ENCODE peak calls at places on chromosomes 4 and X, in ten cellular contexts. U is breast epithelium, X is SK-N-SH, D is transverse colon, F is HCT116, I is spleen, S is endothelial cell of umbilical vein, Z is suprapubic skin, C is Panc1, B is HepG2. O is an unnamed sample.

GRCh38 chr4:139440971-139441370 is 12.9 kb upstream of the RAB33B start:
- DNase-seq in B (no peak), I (no peak), X (no peak), C (no peak), Z (no peak), F (no peak), U (no peak), S (no peak), D (no peak), O (no peak)

GRCh38 chrX:53265771-53266170 is 15.6 kb downstream of the IQSEC2 start:
- DNase-seq in D (no peak), U (no peak), X (no peak), B (no peak), S (no peak), I (no peak), F (no peak), C (no peak), Z (no peak), O (no peak)

GRCh38 chrX:7263961-7264360 is 116.0 kb upstream of the PUDP start:
- DNase-seq in D (no peak), X (no peak), F (no peak), S (no peak), Z (no peak), U (no peak), C (no peak), B (no peak), I (no peak), O (no peak)

GRCh38 chr4:139314047-139314800 is 11.9 kb upstream of the NDUFC1 start:
- DNase-seq in B (no peak), D (no peak), S (no peak), I (no peak), U (no peak), F (no peak), C (no peak), X (no peak), Z (no peak), O (no peak)

GRCh38 chr4:105624530-105624929 is 72.1 kb downstream of the ARHGEF38 start:
- DNase-seq in F (no peak), Z (no peak), I (no peak), D (no peak), C (no peak), B (no peak), X (no peak), S (no peak), U (no peak), O (peak; percentile 80)

GRCh38 chr4:186294160-186294559 is 28.2 kb downstream of the F11 start:
- DNase-seq in U (no peak), C (no peak), S (no peak), I (no peak), F (no peak), D (no peak), X (no peak), Z (no peak), B (no peak), O (no peak)

GRCh38 chr4:5827108-5828004 is 65.5 kb downstream of the CRMP1 start:
- DNase-seq in X (no peak), I (peak; percentile 51), Z (no peak), F (no peak), D (no peak), B (no peak), C (no peak), U (no peak), S (peak; percentile 42), O (no peak)

GRCh38 chrX:39149761-39150160 is 348.5 kb downstream of the MID1IP1 start:
- DNase-seq in F (no peak), C (peak; percentile 12), Z (peak; percentile 72), D (peak; percentile 75), S (peak; percentile 19), I (peak; percentile 90), X (no peak), U (peak; percentile 34), B (peak; percentile 3), O (peak; percentile 80)

GRCh38 chr4:77179512-77179911 is 22.5 kb downstream of the CCNG2 start:
- DNase-seq in S (no peak), D (no peak), Z (no peak), F (no peak), C (no peak), U (no peak), X (peak; percentile 15), I (no peak), B (no peak), O (no peak)

GRCh38 chr4:169270810-169271691 is at the start of gene SH3RF1:
- DNase-seq in X (peak; percentile 91), D (peak; percentile 88), U (peak; percentile 86), S (peak; percentile 88), Z (peak; percentile 90), B (peak; percentile 38), I (peak; percentile 89), F (no peak), C (no peak), O (peak; percentile 90)

GRCh38 chr4:163048447-163048846 is 118.2 kb downstream of the NAF1 start:
- DNase-seq in Z (no peak), D (peak; percentile 13), I (no peak), S (peak; percentile 8), U (no peak), B (peak; percentile 21), F (peak; percentile 34), C (no peak), X (peak; percentile 24), O (peak; percentile 26)

GRCh38 chrX:80879916-80880315 is 70.2 kb upstream of the BRWD3 start:
- DNase-seq in C (no peak), Z (no peak), F (no peak), I (no peak), D (no peak), U (no peak), S (no peak), X (no peak), B (no peak), O (no peak)

GRCh38 chrX:110409925-110410324 is 51.3 kb downstream of the RTL9 start:
- DNase-seq in B (no peak), S (peak; percentile 41), C (no peak), U (no peak), F (no peak), D (no peak), Z (no peak), X (no peak), I (no peak), O (no peak)

GRCh38 chrX:39601193-39602085 is 496.3 kb downstream of the BCOR start:
- DNase-seq in X (peak; percentile 36), C (no peak), F (no peak), U (no peak), D (no peak), I (no peak), Z (no peak), S (no peak), B (no peak), O (no peak)

GRCh38 chrX:52082578-52082977 is 13.6 kb upstream of the MAGED4B start:
- DNase-seq in D (no peak), F (no peak), U (no peak), X (no peak), Z (no peak), C (no peak), I (no peak), S (no peak), B (no peak), O (no peak)

DNA sequence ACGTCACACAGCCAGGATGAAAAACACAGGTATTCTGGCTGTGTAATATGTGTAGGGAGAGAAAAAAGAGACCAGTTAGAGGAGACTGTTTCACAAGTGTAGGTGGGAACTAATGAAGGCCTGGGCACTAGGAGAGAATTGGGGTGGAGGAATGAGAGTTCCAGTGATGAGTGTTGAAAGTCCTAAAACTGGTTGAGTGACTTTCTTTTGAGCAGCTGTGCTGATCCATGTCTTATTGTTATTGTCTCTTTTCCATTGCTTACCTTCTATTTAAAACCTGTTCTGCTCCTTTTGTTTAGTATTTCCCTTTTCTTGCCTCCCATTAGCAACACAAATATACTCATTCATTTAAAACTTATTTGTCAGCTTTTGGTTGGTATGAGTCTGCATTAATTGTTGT is 88.7 kb downstream of the PDLIM5 start:
- DNase-seq in Z (no peak), B (no peak), X (no peak), F (no peak), U (no peak), C (no peak), S (no peak), I (no peak), D (no peak), O (no peak)
- TF ChIP-seq POLR2AphosphoS5 in Z (no peak), B (no peak), X (no peak), F (no peak), U (no peak), C (no peak), S (no peak), I (no peak), D (no peak), O (no peak)

GRCh38 chr4:173522160-173522873 is 7.7 kb downstream of the HAND2 start:
- DNase-seq in Z (peak; percentile 92), F (no peak), I (peak; percentile 79), S (peak; percentile 29), U (peak; percentile 47), D (peak; percentile 71), X (peak; percentile 73), B (no peak), C (no peak), O (peak; percentile 55)

GRCh38 chr4:173522874-173523395 is 7.1 kb downstream of the HAND2 start:
- DNase-seq in Z (no peak), D (no peak), F (no peak), U (no peak), C (no peak), X (no peak), S (no peak), I (no peak), B (no peak), O (no peak)

GRCh38 chr4:173519130-173520101 is 10.6 kb downstream of the HAND2 start:
- DNase-seq in D (no peak), B (no peak), C (no peak), F (no peak), I (peak; percentile 62), X (peak; percentile 75), Z (no peak), U (no peak), S (no peak), O (no peak)

GRCh38 chr4:173520921-173521473 is 9.0 kb downstream of the HAND2 start:
- DNase-seq in X (peak; percentile 65), B (no peak), U (no peak), F (no peak), C (no peak), Z (no peak), S (no peak), I (no peak), D (no peak), O (no peak)

GRCh38 chr4:173521474-173522159 is 8.4 kb downstream of the HAND2 start:
- DNase-seq in X (peak; percentile 64), S (no peak), I (no peak), U (no peak), Z (no peak), B (no peak), C (no peak), D (no peak), F (no peak), O (no peak)
- H3K27me3 ChIP-seq in X (no peaks in the 10 kb centered on the region), S (peaks cover 99% of the 10 kb centered on the region), I (peaks cover 100% of the 10 kb centered on the region), U (peaks cover 95% of the 10 kb centered on the region), Z (peaks cover 99% of the 10 kb centered on the region), B (peaks cover 14% of the 10 kb centered on the region), C (no peaks in the 10 kb centered on the region), D (peaks cover 100% of the 10 kb centered on the region), F (no peaks in the 10 kb centered on the region), O (peaks cover 97% of the 10 kb centered on the region)

GRCh38 chr4:3204021-3204431 is 44.9 kb upstream of the MSANTD1 start:
- DNase-seq in X (no peak), C (no peak), F (no peak), S (no peak), Z (peak; percentile 72), I (no peak), U (no peak), B (peak; percentile 33), D (peak; percentile 41), O (peak; percentile 37)
- TF ChIP-seq POLR2AphosphoS5 in X (no peak), C (no peak), F (no peak), S (no peak), Z (peak; percentile 4), I (peak; percentile 47), U (no peak), B (no peak), D (peak; percentile 53), O (peak; percentile 68)

GRCh38 chr4:155419266-155419665 is 42.5 kb upstream of the MAP9 start:
- DNase-seq in Z (no peak), C (no peak), F (no peak), U (no peak), D (no peak), B (no peak), I (no peak), S (peak; percentile 12), X (no peak), O (no peak)
- H3K27me3 ChIP-seq in Z (peaks cover 6% of the 10 kb centered on the region), C (no peaks in the 10 kb centered on the region), F (no peaks in the 10 kb centered on the region), U (no peaks in the 10 kb centered on the region), D (no peaks in the 10 kb centered on the region), B (no peaks in the 10 kb centered on the region), I (peaks cover 7% of the 10 kb centered on the region), S (no peaks in the 10 kb centered on the region), X (no peaks in the 10 kb centered on the region), O (no peaks in the 10 kb centered on the region)